ENCODE peak calls at places on chromosomes 16 and 17, in ten cellular contexts. M is tibial nerve, O is H54, H is transverse colon, S is A549, P is stomach, J is prostate gland, G is heart left ventricle, R is right lobe of liver, A is GM12891. Q is an unnamed sample.

GRCh38 chr16:64428463-64428862 is 693.4 kb downstream of the CDH11 start:
- DNase-seq in S (no peak), R (no peak), A (no peak), G (no peak), O (peak), H (no peak), M (no peak), J (no peak), P (no peak), Q (no peak)

GRCh38 chr17:40025991-40026815 is 11.0 kb downstream of the CSF3 start:
- DNase-seq in O (no peak), R (peak), J (peak), G (peak), M (no peak), P (no peak), S (no peak), A (no peak), H (no peak), Q (no peak)

GRCh38 chr17:60601443-60602384 is 1.7 kb downstream of the PPM1D start:
- DNase-seq in A (no peak), H (peak), R (peak), G (no peak), M (no peak), O (peak), J (peak), S (peak), P (peak), Q (peak)

GRCh38 chr17:2054740-2055493 is at the start of gene HIC1:
- DNase-seq in J (peak), R (peak), S (peak), P (peak), O (peak), H (peak), G (peak), M (peak), A (peak), Q (peak)

GRCh38 chr16:22648941-22649340 is 138.2 kb downstream of the NPIPB5 start:
- DNase-seq in O (no peak), R (peak), J (no peak), A (no peak), P (no peak), G (no peak), S (no peak), H (no peak), M (no peak), Q (no peak)

GRCh38 chr17:66276328-66276937 is 26.0 kb upstream of the PRKCA start:
- DNase-seq in S (peak), R (no peak), A (no peak), M (no peak), O (no peak), G (no peak), H (no peak), J (no peak), P (no peak), Q (peak)

GRCh38 chr16:70749006-70749678 is 51.8 kb downstream of the VAC14 start:
- DNase-seq in J (peak), P (peak), G (peak), O (no peak), R (peak), S (no peak), A (no peak), M (no peak), H (peak), Q (no peak)

GRCh38 chr16:53922805-53923645 is 219.1 kb downstream of the FTO start:
- DNase-seq in O (no peak), S (no peak), J (no peak), M (no peak), A (no peak), H (no peak), R (no peak), P (no peak), G (no peak), Q (no peak)

GRCh38 chr16:12674096-12674495 is 129.6 kb downstream of the CPPED1 start:
- DNase-seq in O (peak), M (no peak), R (no peak), G (no peak), A (no peak), H (no peak), P (no peak), S (peak), J (no peak), Q (no peak)

GRCh38 chr16:67304006-67304405 is 22.5 kb downstream of the KCTD19 start:
- DNase-seq in H (no peak), O (no peak), P (no peak), R (peak), A (no peak), G (no peak), J (no peak), S (no peak), M (no peak), Q (no peak)

GRCh38 chr16:53775821-53776431 is 72.0 kb downstream of the FTO start:
- DNase-seq in P (peak), R (peak), H (peak), A (no peak), J (peak), O (peak), S (peak), M (no peak), G (no peak), Q (peak)

GRCh38 chr17:12631076-12631475 is 34.6 kb upstream of the MYOCD start:
- DNase-seq in J (no peak), P (no peak), S (no peak), M (no peak), H (no peak), A (no peak), O (no peak), G (no peak), R (no peak), Q (no peak)

GRCh38 chr17:33121756-33122155 is 130.1 kb downstream of the SPACA3 start:
- DNase-seq in S (no peak), M (no peak), A (no peak), O (no peak), H (no peak), P (no peak), G (no peak), R (no peak), J (no peak), Q (no peak)

GRCh38 chr17:47693667-47694017 is 319 bp upstream of the TBKBP1 start:
- DNase-seq in O (peak), J (peak), R (no peak), A (no peak), H (no peak), G (no peak), P (no peak), M (no peak), S (no peak), Q (no peak)

GRCh38 chr17:73485130-73485529 is 159.1 kb downstream of the SDK2 start:
- DNase-seq in A (no peak), O (no peak), M (no peak), R (no peak), P (no peak), G (no peak), S (no peak), H (no peak), J (no peak), Q (no peak)

GRCh38 chr17:62950067-62950466 is 16.0 kb upstream of the TANC2 start:
- DNase-seq in M (no peak), H (peak), O (peak), S (peak), G (no peak), P (peak), A (no peak), R (no peak), J (no peak), Q (no peak)

GRCh38 chr17:58556833-58557250 is 42.4 kb upstream of the MTMR4 start:
- DNase-seq in J (no peak), M (no peak), A (no peak), O (no peak), R (no peak), H (no peak), P (no peak), G (no peak), S (no peak), Q (no peak)

GRCh38 chr17:55430531-55431228 is 9.0 kb upstream of the MMD start:
- DNase-seq in A (no peak), R (no peak), H (no peak), O (no peak), S (peak), G (no peak), M (no peak), J (no peak), P (no peak), Q (no peak)

GRCh38 chr16:709651-710499 is 4.3 kb upstream of the FBXL16 start:
- DNase-seq in S (peak), A (no peak), R (no peak), M (no peak), P (no peak), G (no peak), J (no peak), O (peak), H (no peak), Q (no peak)

GRCh38 chr16:85761866-85762265 is 11.0 kb upstream of the C16orf74 start:
- DNase-seq in H (no peak), O (no peak), P (no peak), S (no peak), G (no peak), M (no peak), A (no peak), R (no peak), J (no peak), Q (no peak)

GRCh38 chr17:416293-417206 is 63.9 kb upstream of the RPH3AL start:
- DNase-seq in R (no peak), O (no peak), P (peak), S (no peak), J (no peak), A (no peak), M (no peak), G (no peak), H (peak), Q (no peak)

GRCh38 chr16:12494716-12495115 is 309.0 kb downstream of the CPPED1 start:
- DNase-seq in P (no peak), R (no peak), M (no peak), S (no peak), A (no peak), J (no peak), G (no peak), O (no peak), H (no peak), Q (no peak)

GRCh38 chr16:67531247-67531646 is 2.6 kb downstream of the RIPOR1 start:
- DNase-seq in J (no peak), H (no peak), S (no peak), M (no peak), R (no peak), P (no peak), A (no peak), G (peak), O (no peak), Q (no peak)

DNA sequence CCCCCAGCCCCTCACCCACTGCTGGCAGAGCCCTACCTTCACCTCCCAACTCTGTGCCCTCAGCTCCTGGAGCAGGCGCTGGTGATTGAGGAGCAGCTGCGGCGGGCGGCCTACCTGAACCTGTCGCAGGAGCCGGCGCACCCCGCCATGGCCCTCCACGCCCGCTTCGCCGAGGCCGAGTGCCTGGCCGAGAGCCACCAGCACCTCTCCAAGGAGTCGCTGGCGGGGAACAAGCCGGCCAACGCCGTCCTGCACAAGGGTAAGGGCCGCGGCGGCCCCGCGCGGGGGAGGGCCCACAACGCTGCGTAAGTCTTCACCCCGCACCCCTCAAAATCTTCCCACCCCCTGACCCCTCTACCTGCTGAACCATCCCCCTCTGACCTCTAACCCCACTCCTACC is 7.0 kb downstream of the RNF227 start:
- DNase-seq in J (no peak), M (no peak), P (no peak), R (no peak), A (no peak), H (no peak), O (no peak), G (no peak), S (no peak), Q (no peak)
- TF ChIP-seq POLR2A in J (no peak), M (no peak), P (no peak), R (no peak), A (no peak), H (no peak), O (no peak), G (no peak), S (no peak), Q (no peak)

GRCh38 chr17:80779336-80779735 is 212.3 kb upstream of the CHMP6 start:
- DNase-seq in R (no peak), A (no peak), O (no peak), S (no peak), G (no peak), H (no peak), M (no peak), P (no peak), J (no peak), Q (no peak)

GRCh38 chr17:80781851-80782277 is 209.8 kb upstream of the CHMP6 start:
- DNase-seq in M (no peak), G (no peak), H (no peak), J (no peak), P (no peak), S (no peak), O (no peak), R (no peak), A (no peak), Q (no peak)

GRCh38 chr17:80781188-80781577 is 210.5 kb upstream of the CHMP6 start:
- DNase-seq in J (no peak), R (no peak), M (no peak), O (no peak), P (no peak), A (no peak), S (no peak), G (no peak), H (no peak), Q (no peak)

GRCh38 chr17:80779961-80780380 is 211.7 kb upstream of the CHMP6 start:
- DNase-seq in O (no peak), M (no peak), S (no peak), P (no peak), J (no peak), H (no peak), A (no peak), R (no peak), G (no peak), Q (no peak)

DNA sequence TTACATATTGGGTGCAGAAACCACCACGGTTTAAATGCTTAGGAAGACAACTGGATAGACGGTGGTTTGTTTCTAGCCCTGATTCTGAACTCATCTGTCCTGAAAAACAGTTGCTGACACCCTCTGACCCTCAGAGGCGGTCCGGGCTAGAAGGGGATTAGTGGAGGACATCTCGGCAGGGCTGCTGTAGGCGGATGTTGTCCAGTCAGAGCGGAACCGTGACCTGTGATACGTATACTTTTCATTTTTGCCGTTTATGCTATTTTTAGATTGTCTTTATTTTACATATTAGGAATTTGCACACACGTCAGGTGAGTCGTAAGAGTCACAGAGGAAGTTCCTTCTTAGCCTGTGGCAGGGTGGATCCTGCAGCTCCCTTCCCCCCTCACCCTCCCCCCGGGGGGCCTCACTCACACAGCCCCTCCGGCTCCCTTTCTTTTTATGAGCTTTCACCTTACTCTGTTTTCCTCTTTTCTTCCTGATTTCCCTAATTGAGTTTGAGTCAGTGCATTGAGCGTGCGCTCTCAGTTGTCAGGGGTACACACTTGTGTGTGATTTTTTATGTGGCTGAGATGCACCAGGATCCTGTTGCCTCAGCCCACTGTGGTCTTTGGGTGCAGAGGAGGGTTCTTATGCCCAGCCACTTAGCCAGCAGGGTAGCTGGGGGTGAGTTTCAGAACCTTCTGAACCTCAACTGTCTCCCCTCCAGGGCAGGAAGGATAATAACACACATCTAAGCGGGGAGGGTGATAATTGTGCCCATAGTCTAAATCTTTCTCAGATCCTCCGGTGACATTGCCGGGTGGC is 211.1 kb upstream of the CHMP6 start:
- DNase-seq in A (no peak), M (no peak), G (no peak), O (no peak), S (no peak), R (no peak), H (no peak), P (no peak), J (no peak), Q (no peak)
- TF ChIP-seq POLR2A in A (no peak), M (no peak), G (no peak), O (no peak), S (no peak), R (no peak), H (no peak), P (no peak), J (no peak), Q (no peak)

GRCh38 chr16:8886593-8887437 is 4.7 kb downstream of the LITAFD start:
- DNase-seq in J (no peak), M (no peak), S (no peak), G (no peak), O (no peak), H (no peak), P (no peak), R (no peak), A (no peak), Q (no peak)
- TF ChIP-seq POLR2A in J (no peak), M (no peak), S (no peak), G (no peak), O (no peak), H (no peak), P (no peak), R (no peak), A (no peak), Q (no peak)

DNA sequence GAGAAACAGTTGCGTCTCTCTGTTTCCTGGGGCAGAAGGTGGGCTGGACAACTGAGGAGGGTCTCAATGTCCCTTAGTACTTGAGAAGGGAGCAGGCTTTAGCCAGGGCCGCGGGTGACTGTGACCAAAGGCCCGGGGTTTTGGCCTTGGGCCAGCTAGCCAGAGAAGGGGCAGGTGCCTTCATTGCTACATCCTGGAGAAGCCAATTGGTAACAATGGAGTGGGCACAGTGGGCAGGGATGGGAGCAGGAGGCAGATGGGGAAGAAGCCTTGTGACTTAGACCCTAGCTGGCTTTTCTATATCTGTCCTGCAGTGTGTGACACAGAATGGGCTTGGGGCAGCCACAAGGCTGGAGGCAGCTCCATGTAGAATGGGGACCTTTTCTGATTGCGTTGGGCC is 46.0 kb downstream of the CLEC16A start:
- DNase-seq in P (no peak), H (no peak), G (no peak), S (no peak), M (no peak), O (no peak), A (no peak), R (no peak), J (no peak), Q (no peak)
- TF ChIP-seq POLR2A in P (no peak), H (no peak), G (no peak), S (no peak), M (no peak), O (no peak), A (no peak), R (no peak), J (no peak), Q (no peak)

GRCh38 chr17:15883617-15884111 is 61.3 kb upstream of the ADORA2B start:
- DNase-seq in G (no peak), S (peak), J (no peak), R (no peak), A (no peak), H (no peak), P (no peak), M (no peak), O (peak), Q (no peak)
- TF ChIP-seq POLR2A in G (no peak), S (no peak), J (no peak), R (no peak), A (peak), H (no peak), P (no peak), M (no peak), O (no peak), Q (no peak)

GRCh38 chr16:87464691-87465300 is 28.0 kb downstream of the ZCCHC14 start:
- DNase-seq in P (peak), H (peak), S (no peak), O (peak), J (no peak), G (peak), M (peak), R (peak), A (peak), Q (no peak)
- TF ChIP-seq POLR2A in P (no peak), H (peak), S (no peak), O (no peak), J (no peak), G (no peak), M (no peak), R (peak), A (no peak), Q (no peak)

GRCh38 chr16:11345040-11345862 is at the start of gene RMI2:
- DNase-seq in R (peak), O (peak), J (peak), S (peak), A (peak), H (peak), G (peak), M (peak), P (peak), Q (peak)
- TF ChIP-seq POLR2A in R (peak), O (peak), J (peak), S (peak), A (no peak), H (peak), G (no peak), M (no peak), P (no peak), Q (peak)

GRCh38 chr16:24526701-24527470 is 12.5 kb upstream of the RBBP6 start:
- DNase-seq in G (no peak), P (no peak), S (no peak), M (no peak), O (no peak), A (no peak), R (no peak), H (no peak), J (no peak), Q (no peak)
- TF ChIP-seq POLR2A in G (no peak), P (no peak), S (no peak), M (no peak), O (no peak), A (no peak), R (no peak), H (no peak), J (no peak), Q (no peak)

GRCh38 chr17:27892866-27893769 is at the start of gene LYRM9:
- DNase-seq in M (peak), A (peak), J (peak), G (peak), H (peak), O (peak), P (peak), S (peak), R (peak), Q (peak)
- TF ChIP-seq POLR2A in M (peak), A (no peak), J (peak), G (peak), H (peak), O (peak), P (no peak), S (peak), R (peak), Q (no peak)

GRCh38 chr17:7014261-7014994 is 2.0 kb downstream of the RNASEK start:
- DNase-seq in H (peak), P (peak), A (peak), S (peak), J (peak), M (peak), G (peak), R (peak), O (peak), Q (peak)
- TF ChIP-seq POLR2A in H (peak), P (peak), A (peak), S (peak), J (peak), M (no peak), G (peak), R (peak), O (peak), Q (peak)